ENCODE peak calls at places on chromosomes 5 and 9, in four cellular contexts. A is HepG2, C is astrocyte, W is cardiac muscle cell. Y is an unnamed sample.

GRCh38 chr9:34343090-34343489 is 13.7 kb downstream of the NUDT2 start:
- DNase-seq in A (no peak), C (no peak), W (peak; percentile 29), Y (no peak)

GRCh38 chr9:114988962-114989599 is 58.7 kb upstream of the TNFSF8 start:
- DNase-seq in A (no peak), C (no peak), W (peak; percentile 8), Y (peak; percentile 13)

GRCh38 chr5:124365491-124365890 is 380.9 kb downstream of the ZNF608 start:
- DNase-seq in A (no peak), C (no peak), W (no peak), Y (no peak)

GRCh38 chr5:6158974-6159863 is 219.1 kb downstream of the MED10 start:
- DNase-seq in A (peak; percentile 12), C (peak; percentile 59), W (peak; percentile 69), Y (peak; percentile 97)

GRCh38 chr9:136171009-136171800 is 33.7 kb downstream of the LHX3 start:
- DNase-seq in A (peak; percentile 76), C (peak; percentile 3), W (no peak), Y (no peak)

GRCh38 chr5:52560366-52560765 is 227.3 kb upstream of the ITGA1 start:
- DNase-seq in A (no peak), C (no peak), W (no peak), Y (peak; percentile 13)

GRCh38 chr5:6829150-6829784 is 116.0 kb downstream of the TENT4A start:
- DNase-seq in A (no peak), C (no peak), W (no peak), Y (peak; percentile 38)

GRCh38 chr5:151469992-151470391 is 22.6 kb downstream of the SLC36A1 start:
- DNase-seq in A (no peak), C (no peak), W (no peak), Y (no peak)

GRCh38 chr5:60927450-60927849 is 17.4 kb downstream of the ERCC8 start:
- DNase-seq in A (no peak), C (no peak), W (no peak), Y (no peak)

GRCh38 chr9:99057665-99058625 is 47.0 kb upstream of the TGFBR1 start:
- DNase-seq in A (no peak), C (peak; percentile 89), W (peak; percentile 86), Y (peak; percentile 51)

GRCh38 chr5:1760656-1761452 is 38.8 kb downstream of the MRPL36 start:
- DNase-seq in A (no peak), C (no peak), W (no peak), Y (no peak)

GRCh38 chr5:160359816-160360215 is 10.6 kb downstream of the C1QTNF2 start:
- DNase-seq in A (no peak), C (no peak), W (no peak), Y (no peak)

GRCh38 chr9:32986971-32987370 is 14.5 kb downstream of the APTX start:
- DNase-seq in A (no peak), C (no peak), W (peak; percentile 21), Y (no peak)

GRCh38 chr9:123396007-123396511 is 40.1 kb downstream of the CRB2 start:
- DNase-seq in A (no peak), C (no peak), W (no peak), Y (no peak)

GRCh38 chr5:134411546-134412266 is at the start of gene CDKN2AIPNL:
- DNase-seq in A (peak; percentile 72), C (peak; percentile 70), W (peak; percentile 91), Y (no peak)

GRCh38 chr5:36238896-36239295 is 2.8 kb downstream of the NADK2 start:
- DNase-seq in A (no peak), C (no peak), W (no peak), Y (no peak)

GRCh38 chr9:99635032-99635431 is 186.7 kb upstream of the NR4A3 start:
- DNase-seq in A (no peak), C (peak; percentile 8), W (peak; percentile 1), Y (no peak)

GRCh38 chr5:181261320-181262085 is 560 bp upstream of the TRIM52 start:
- DNase-seq in A (peak; percentile 61), C (peak; percentile 49), W (peak; percentile 74), Y (no peak)

GRCh38 chr5:158940977-158941376 is 158.7 kb downstream of the EBF1 start:
- DNase-seq in A (no peak), C (no peak), W (no peak), Y (no peak)

GRCh38 chr5:41842777-41843176 is 27.4 kb downstream of the OXCT1 start:
- DNase-seq in A (no peak), C (no peak), W (no peak), Y (no peak)

GRCh38 chr5:173928871-173929574 is 40.9 kb downstream of the CPEB4 start:
- DNase-seq in A (no peak), C (no peak), W (no peak), Y (no peak)

GRCh38 chr5:77568555-77568954 is 70.0 kb downstream of the OTP start:
- DNase-seq in A (no peak), C (no peak), W (no peak), Y (no peak)

GRCh38 chr5:150399158-150400019 is 13.3 kb downstream of the CD74 start:
- DNase-seq in A (no peak), C (peak; percentile 22), W (peak; percentile 18), Y (no peak)

GRCh38 chr5:150396247-150396646 is 16.5 kb downstream of the CD74 start:
- DNase-seq in A (no peak), C (no peak), W (no peak), Y (no peak)

GRCh38 chr5:150398432-150399157 is 14.1 kb downstream of the CD74 start:
- DNase-seq in A (no peak), C (no peak), W (no peak), Y (no peak)

GRCh38 chr5:150400020-150400326 is 12.7 kb downstream of the CD74 start:
- DNase-seq in A (no peak), C (no peak), W (no peak), Y (no peak)

GRCh38 chr5:150397749-150398431 is 14.8 kb downstream of the CD74 start:
- DNase-seq in A (no peak), C (no peak), W (no peak), Y (no peak)
- TF ChIP-seq CTCF in A (no peak), C (no peak), W (no peak), Y (no peak)

GRCh38 chr5:157749462-157749799 is 5.9 kb downstream of the LSM11 start:
- DNase-seq in A (no peak), C (no peak), W (no peak), Y (no peak)

GRCh38 chr5:157750320-157750719 is 6.8 kb downstream of the LSM11 start:
- DNase-seq in A (no peak), C (peak; percentile 48), W (peak; percentile 26), Y (peak; percentile 69)

GRCh38 chr5:157748740-157749461 is 5.4 kb downstream of the LSM11 start:
- DNase-seq in A (no peak), C (peak; percentile 90), W (peak; percentile 90), Y (peak; percentile 75)

GRCh38 chr5:157747173-157747758 is 3.8 kb downstream of the LSM11 start:
- DNase-seq in A (no peak), C (no peak), W (no peak), Y (no peak)

DNA sequence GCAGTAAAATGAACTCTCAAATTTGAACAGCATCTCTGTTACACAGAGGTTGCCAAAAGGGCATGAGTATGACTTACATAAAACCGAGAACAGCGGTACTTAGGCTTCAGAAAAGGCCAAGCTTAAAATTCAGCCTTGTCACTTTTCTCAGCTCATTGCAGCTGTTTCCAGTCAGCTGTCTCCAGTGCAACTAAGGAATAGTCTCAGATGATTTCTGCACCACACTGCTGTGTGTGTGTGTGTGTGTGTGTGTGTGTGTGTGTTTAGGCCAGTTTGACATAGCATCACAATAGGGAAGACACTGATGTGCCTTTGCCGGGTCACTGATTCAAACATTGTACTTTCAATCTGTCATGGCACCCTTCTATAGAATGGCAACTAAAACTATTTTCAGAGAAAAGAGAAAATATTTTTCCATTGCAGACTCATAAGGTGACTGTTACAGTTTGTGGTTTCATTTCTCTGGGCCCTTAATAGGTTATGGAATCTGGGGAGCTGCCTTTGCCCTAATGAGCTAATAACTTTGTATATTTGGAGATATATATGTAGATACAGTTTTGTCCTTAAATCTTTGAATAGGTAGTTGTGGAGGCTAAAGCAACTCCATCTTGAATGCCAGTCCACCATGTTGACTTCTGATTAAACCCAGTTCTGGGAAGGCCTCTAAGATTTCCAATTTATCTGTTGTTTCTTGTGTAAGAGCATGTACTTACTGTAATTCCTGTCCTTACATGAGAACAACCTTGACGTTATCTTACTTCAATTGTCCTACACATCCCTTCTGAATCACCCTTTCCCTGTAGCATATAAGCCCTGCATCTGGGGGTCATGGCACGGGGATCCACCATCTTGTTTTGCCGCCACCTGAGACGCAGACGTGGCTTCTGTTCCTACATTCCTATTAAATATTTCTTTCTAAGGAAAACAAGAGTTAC is 4.5 kb downstream of the LSM11 start:
- DNase-seq in A (no peak), C (no peak), W (peak; percentile 34), Y (no peak)
- H3K27ac ChIP-seq in A (no peak overlapping the region), C (peak overlapping the region; percentile 78), W (no peak overlapping the region), Y (no peak overlapping the region)

GRCh38 chr5:86115164-86115563 is 502.6 kb upstream of the COX7C start:
- DNase-seq in A (no peak), C (no peak), W (no peak), Y (no peak)

DNA sequence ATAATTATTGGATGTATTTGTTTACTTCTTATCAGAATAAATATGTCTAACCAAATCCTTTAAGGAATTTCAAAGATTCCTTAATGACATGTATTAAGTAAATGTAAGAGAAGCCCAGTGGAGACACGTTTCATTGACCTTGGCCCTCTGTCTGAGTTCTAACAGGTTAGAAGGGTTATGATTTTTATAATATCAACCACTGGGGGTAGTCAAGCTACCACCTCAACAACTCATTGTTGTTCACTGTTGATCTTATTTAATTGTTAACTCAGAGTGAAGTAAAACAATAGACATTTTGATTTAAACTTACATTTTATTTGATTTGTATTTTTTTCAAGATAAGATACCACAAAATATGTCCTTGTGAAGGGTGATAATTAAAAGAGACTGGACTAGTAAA is 499.2 kb upstream of the COX7C start:
- DNase-seq in A (peak; percentile 3), C (no peak), W (no peak), Y (no peak)
- TF ChIP-seq CTCF in A (no peak), C (no peak), W (no peak), Y (no peak)

GRCh38 chr5:10595305-10595677 is 31.4 kb downstream of the ANKRD33B start:
- DNase-seq in A (no peak), C (peak; percentile 15), W (no peak), Y (no peak)
- H3K27ac ChIP-seq in A (no peak overlapping the region), C (peak overlapping the region; percentile 66), W (no peak overlapping the region), Y (peak overlapping the region; percentile 82)

GRCh38 chr9:127438394-127438793 is 12.8 kb downstream of the RPL12 start:
- DNase-seq in A (no peak), C (no peak), W (no peak), Y (no peak)

DNA sequence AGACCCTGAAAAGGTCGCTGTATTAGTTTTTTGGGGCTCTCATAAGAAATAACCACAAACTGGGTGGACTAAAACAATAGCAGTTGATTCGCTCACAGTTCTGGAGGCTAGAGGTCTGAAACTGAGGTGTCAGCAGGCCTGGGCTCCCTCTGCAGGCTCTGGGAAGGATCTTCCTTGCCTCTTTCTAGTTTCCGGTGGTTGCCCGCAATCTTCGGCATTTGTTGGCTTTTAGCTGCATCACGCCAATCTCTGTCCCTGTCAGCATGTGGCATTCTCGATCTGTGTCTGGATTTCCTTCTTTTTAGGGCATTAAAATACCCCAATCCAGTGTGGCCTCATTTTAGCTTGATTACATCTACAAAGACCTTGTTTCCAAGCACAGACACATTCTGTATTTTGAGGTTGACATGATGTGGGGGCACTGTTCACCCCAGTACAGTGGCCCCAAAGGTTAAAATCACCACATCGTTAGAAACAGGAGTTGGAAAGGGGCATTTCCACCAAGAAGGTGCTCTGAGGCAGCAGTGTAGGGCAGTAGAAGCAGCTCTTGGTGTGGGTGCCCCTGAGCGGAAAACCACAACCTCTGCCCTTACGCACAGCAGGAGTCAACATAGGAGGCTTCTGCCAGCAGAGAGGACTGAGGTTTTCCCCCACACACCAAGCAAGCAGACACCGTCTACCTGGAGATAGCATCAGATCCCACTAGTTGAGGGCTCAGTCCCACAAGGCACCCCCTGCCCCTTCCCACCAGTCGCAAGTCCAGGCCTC is 13.5 kb downstream of the ZNF79 start:
- DNase-seq in A (no peak), C (no peak), W (no peak), Y (no peak)
- TF ChIP-seq CTCF in A (no peak), C (no peak), W (peak; percentile 15), Y (peak; percentile 41)

GRCh38 chr9:88733651-88734470 is 198.9 kb downstream of the NXNL2 start:
- DNase-seq in A (no peak), C (peak; percentile 80), W (peak; percentile 82), Y (peak; percentile 44)
- H3K27ac ChIP-seq in A (no peak overlapping the region), C (peak overlapping the region; percentile 49), W (peak overlapping the region; percentile 12), Y (peak overlapping the region; percentile 73)